ENCODE peak calls at places on chromosomes 7 and 10, in eight cellular contexts. V is kidney; S is activated CD8-positive, alpha-beta memory T cell treated with anti-CD3 and anti-CD28 coated beads for 4 hours; I is PC-9; R is CD8-positive, alpha-beta T cell; H is aorta; E is DMS79 treated with DMSO at 0.1 percent for 48 hours; B is AG09309. K is an unnamed sample.

GRCh38 chr7:573496-574295 is 54.0 kb upstream of the PDGFA start:
- DNase-seq in V (peak; percentile 72), S (no peak), I (no peak), R (no peak), H (no peak), E (no peak), B (no peak), K (peak; percentile 55)

GRCh38 chr7:137606061-137606674 is 240.6 kb downstream of the DGKI start:
- DNase-seq in V (no peak), S (no peak), I (no peak), R (no peak), H (no peak), E (peak; percentile 48), B (peak; percentile 49), K (no peak)

GRCh38 chr7:73496626-73497025 is 25.5 kb downstream of the BAZ1B start:
- DNase-seq in V (no peak), S (no peak), I (no peak), R (no peak), H (peak; percentile 32), E (no peak), B (no peak), K (no peak)

GRCh38 chr7:91126762-91127161 is 137.5 kb upstream of the FZD1 start:
- DNase-seq in V (no peak), S (no peak), I (no peak), R (no peak), H (no peak), E (no peak), B (no peak), K (no peak)

GRCh38 chr10:132229834-132230556 is 43.2 kb downstream of the DPYSL4 start:
- DNase-seq in V (peak; percentile 79), S (no peak), I (no peak), R (peak; percentile 35), H (no peak), E (no peak), B (no peak), K (peak; percentile 80)

GRCh38 chr10:12594448-12594944 is 245.1 kb downstream of the CAMK1D start:
- DNase-seq in V (no peak), S (no peak), I (no peak), R (peak; percentile 22), H (no peak), E (no peak), B (no peak), K (no peak)

GRCh38 chr7:97107192-97107800 is 10.2 kb upstream of the SDHAF3 start:
- DNase-seq in V (no peak), S (no peak), I (no peak), R (no peak), H (no peak), E (no peak), B (no peak), K (no peak)

GRCh38 chr7:111175908-111176307 is 85.0 kb downstream of the LRRN3 start:
- DNase-seq in V (no peak), S (no peak), I (no peak), R (no peak), H (no peak), E (no peak), B (no peak), K (no peak)

GRCh38 chr7:262251-262572 is 27.8 kb upstream of the FOXL3 start:
- DNase-seq in V (peak; percentile 51), S (no peak), I (no peak), R (no peak), H (peak; percentile 71), E (no peak), B (no peak), K (no peak)

GRCh38 chr7:34224259-34224658 is 318.9 kb downstream of the BMPER start:
- DNase-seq in V (no peak), S (no peak), I (no peak), R (no peak), H (no peak), E (no peak), B (no peak), K (no peak)

GRCh38 chr10:1420663-1421362 is 316.5 kb downstream of the ADARB2 start:
- DNase-seq in V (no peak), S (peak; percentile 13), I (peak; percentile 35), R (peak; percentile 57), H (no peak), E (peak; percentile 63), B (no peak), K (no peak)

GRCh38 chr7:17774701-17775288 is 165.5 kb downstream of the SNX13 start:
- DNase-seq in V (no peak), S (no peak), I (no peak), R (no peak), H (no peak), E (peak; percentile 60), B (no peak), K (no peak)

GRCh38 chr10:66680886-66681285 is 244.9 kb upstream of the LRRTM3 start:
- DNase-seq in V (no peak), S (no peak), I (no peak), R (no peak), H (no peak), E (no peak), B (no peak), K (no peak)

GRCh38 chr7:70259497-70259896 is 661.2 kb downstream of the AUTS2 start:
- DNase-seq in V (no peak), S (no peak), I (no peak), R (no peak), H (peak; percentile 73), E (peak; percentile 17), B (no peak), K (no peak)

GRCh38 chr10:18571780-18572179 is 79.6 kb downstream of the NSUN6 start:
- DNase-seq in V (no peak), S (no peak), I (no peak), R (no peak), H (no peak), E (no peak), B (no peak), K (no peak)

GRCh38 chr7:27151945-27152815 is at the start of gene HOXA3:
- DNase-seq in V (peak; percentile 92), S (no peak), I (no peak), R (peak; percentile 9), H (peak; percentile 88), E (peak; percentile 42), B (no peak), K (no peak)

GRCh38 chr7:88758355-88759215 is 915 bp upstream of the ZNF804B start:
- DNase-seq in V (peak; percentile 57), S (no peak), I (no peak), R (no peak), H (peak; percentile 75), E (no peak), B (no peak), K (peak; percentile 55)

GRCh38 chr7:79434867-79435266 is 18.6 kb downstream of the MAGI2 start:
- DNase-seq in V (no peak), S (no peak), I (no peak), R (no peak), H (no peak), E (no peak), B (no peak), K (no peak)

GRCh38 chr10:20945546-20946332 is 48.6 kb upstream of the NEBL start:
- DNase-seq in V (no peak), S (no peak), I (no peak), R (no peak), H (no peak), E (no peak), B (no peak), K (no peak)

GRCh38 chr10:77497748-77498147 is 139.9 kb downstream of the KCNMA1 start:
- DNase-seq in V (no peak), S (no peak), I (no peak), R (no peak), H (no peak), E (no peak), B (no peak), K (no peak)

GRCh38 chr7:6202117-6202516 is 70.3 kb downstream of the CYTH3 start:
- DNase-seq in V (no peak), S (no peak), I (no peak), R (no peak), H (no peak), E (no peak), B (no peak), K (no peak)

GRCh38 chr10:102410427-102411073 is 8.0 kb downstream of the PSD start:
- DNase-seq in V (peak; percentile 74), S (peak; percentile 39), I (no peak), R (peak; percentile 45), H (no peak), E (no peak), B (no peak), K (no peak)

GRCh38 chr10:3785849-3786290 is 861 bp upstream of the KLF6 start:
- DNase-seq in V (peak; percentile 86), S (no peak), I (peak; percentile 43), R (peak; percentile 34), H (peak; percentile 86), E (no peak), B (no peak), K (peak; percentile 74)

GRCh38 chr7:79293655-79294142 is 159.8 kb downstream of the MAGI2 start:
- DNase-seq in V (no peak), S (no peak), I (peak; percentile 44), R (no peak), H (no peak), E (no peak), B (no peak), K (no peak)

K was measured in Right ventricle myocardium inferior.